ENCODE peak calls at places on chromosome 13, in ten cellular contexts. One of them, this sample, is unnamed.
A peak's percentile ranks its signal among the peaks of the same experiment; 100 is the strongest.

GRCh38 chr13:111398715-111399299 is 78.4 kb downstream of the TEX29 start:
- DNase-seq in GM23338: no peak
- DNase-seq in transverse colon: no peak
- DNase-seq in breast epithelium: no peak
- DNase-seq in K562: peak; percentile 18
- DNase-seq in HCT116: no peak
- DNase-seq in HL-60: no peak
- DNase-seq in HepG2: peak; percentile 64
- DNase-seq in sigmoid colon: peak; percentile 18
- DNase-seq in H1: no peak
- DNase-seq in this sample: peak; percentile 20

GRCh38 chr13:106555631-106556328 is 12.2 kb downstream of the ARGLU1 start:
- DNase-seq in GM23338: no peak
- DNase-seq in transverse colon: no peak
- DNase-seq in breast epithelium: no peak
- DNase-seq in K562: no peak
- DNase-seq in HCT116: no peak
- DNase-seq in HL-60: no peak
- DNase-seq in HepG2: no peak
- DNase-seq in sigmoid colon: no peak
- DNase-seq in H1: no peak
- DNase-seq in this sample: no peak

GRCh38 chr13:28568286-28568685 is 73.4 kb upstream of the FLT1 start:
- DNase-seq in GM23338: no peak
- DNase-seq in transverse colon: peak; percentile 36
- DNase-seq in breast epithelium: peak; percentile 74
- DNase-seq in K562: peak; percentile 26
- DNase-seq in HCT116: no peak
- DNase-seq in HL-60: peak; percentile 38
- DNase-seq in HepG2: no peak
- DNase-seq in sigmoid colon: peak; percentile 79
- DNase-seq in H1: no peak
- DNase-seq in this sample: no peak

GRCh38 chr13:48094404-48094780 is 512 bp downstream of the MED4 start:
- DNase-seq in GM23338: peak; percentile 24
- DNase-seq in transverse colon: no peak
- DNase-seq in breast epithelium: no peak
- DNase-seq in K562: peak; percentile 21
- DNase-seq in HCT116: no peak
- DNase-seq in HL-60: no peak
- DNase-seq in HepG2: no peak
- DNase-seq in sigmoid colon: no peak
- DNase-seq in H1: no peak
- DNase-seq in this sample: no peak

GRCh38 chr13:97434417-97435296 is 688 bp downstream of the RAP2A start:
- DNase-seq in GM23338: peak; percentile 28
- DNase-seq in transverse colon: peak; percentile 43
- DNase-seq in breast epithelium: peak; percentile 55
- DNase-seq in K562: no peak
- DNase-seq in HCT116: no peak
- DNase-seq in HL-60: no peak
- DNase-seq in HepG2: no peak
- DNase-seq in sigmoid colon: peak; percentile 78
- DNase-seq in H1: no peak
- DNase-seq in this sample: peak; percentile 83

GRCh38 chr13:102195566-102196462 is 206.0 kb downstream of the FGF14 start:
- DNase-seq in GM23338: no peak
- DNase-seq in transverse colon: no peak
- DNase-seq in breast epithelium: no peak
- DNase-seq in K562: no peak
- DNase-seq in HCT116: no peak
- DNase-seq in HL-60: no peak
- DNase-seq in HepG2: no peak
- DNase-seq in sigmoid colon: no peak
- DNase-seq in H1: no peak
- DNase-seq in this sample: no peak

GRCh38 chr13:74573654-74574053 is 439.4 kb upstream of the KLF12 start:
- DNase-seq in GM23338: peak; percentile 78
- DNase-seq in transverse colon: no peak
- DNase-seq in breast epithelium: no peak
- DNase-seq in K562: peak; percentile 7
- DNase-seq in HCT116: no peak
- DNase-seq in HL-60: no peak
- DNase-seq in HepG2: peak; percentile 3
- DNase-seq in sigmoid colon: no peak
- DNase-seq in H1: no peak
- DNase-seq in this sample: no peak

GRCh38 chr13:28719656-28720055 is 886 bp upstream of the SLC46A3 start:
- DNase-seq in GM23338: no peak
- DNase-seq in transverse colon: no peak
- DNase-seq in breast epithelium: no peak
- DNase-seq in K562: no peak
- DNase-seq in HCT116: no peak
- DNase-seq in HL-60: no peak
- DNase-seq in HepG2: no peak
- DNase-seq in sigmoid colon: no peak
- DNase-seq in H1: no peak
- DNase-seq in this sample: no peak

DNA sequence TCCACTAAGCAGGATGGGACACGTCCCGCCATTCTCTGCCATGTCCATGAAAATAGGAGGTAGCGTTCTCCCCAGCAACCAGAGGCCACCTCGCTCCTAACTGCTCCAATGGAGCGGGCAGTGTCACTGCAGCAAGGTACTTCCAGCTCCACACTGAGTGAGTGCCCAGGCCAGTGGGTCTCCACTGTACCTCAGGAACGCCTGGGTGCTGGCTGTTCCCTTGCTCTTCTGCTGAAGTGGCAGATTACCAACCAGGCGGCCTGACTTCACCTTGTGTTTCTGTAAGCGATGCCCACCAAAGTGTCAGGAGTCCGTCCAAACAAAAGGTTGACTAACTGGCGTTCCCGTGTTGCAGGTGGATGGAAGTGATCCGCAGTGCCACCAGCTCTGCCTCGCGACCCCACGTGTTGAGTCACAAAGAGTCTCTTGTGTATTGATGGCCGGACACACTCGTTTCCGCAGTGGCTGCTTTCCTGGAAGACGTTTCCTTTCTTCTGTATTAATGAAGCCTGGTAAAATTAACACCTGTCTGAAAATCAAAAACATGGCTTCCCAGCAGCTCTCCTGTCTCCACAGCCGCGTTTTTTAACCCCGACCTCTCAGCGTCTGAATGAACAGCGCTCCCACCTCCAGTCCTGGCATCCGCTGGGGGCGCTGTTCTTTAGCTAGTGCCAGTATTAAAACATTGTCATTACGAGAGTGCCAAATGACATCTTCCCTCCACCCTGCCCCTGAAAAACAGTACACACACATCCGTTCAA is 128.8 kb downstream of the STK24 start:
- DNase-seq in GM23338: peak; percentile 95
- DNase-seq in transverse colon: no peak
- DNase-seq in breast epithelium: no peak
- DNase-seq in K562: no peak
- DNase-seq in HCT116: peak; percentile 34
- DNase-seq in HL-60: no peak
- DNase-seq in HepG2: no peak
- DNase-seq in sigmoid colon: no peak
- DNase-seq in H1: no peak
- DNase-seq in this sample: no peak
- TF ChIP-seq POLR2AphosphoS5 in GM23338: no peak
- TF ChIP-seq POLR2AphosphoS5 in transverse colon: no peak
- TF ChIP-seq POLR2AphosphoS5 in breast epithelium: no peak
- TF ChIP-seq POLR2AphosphoS5 in K562: no peak
- TF ChIP-seq POLR2AphosphoS5 in HCT116: no peak
- TF ChIP-seq POLR2AphosphoS5 in HL-60: no peak
- TF ChIP-seq POLR2AphosphoS5 in HepG2: no peak
- TF ChIP-seq POLR2AphosphoS5 in sigmoid colon: peak; percentile 4
- TF ChIP-seq POLR2AphosphoS5 in H1: no peak
- TF ChIP-seq POLR2AphosphoS5 in this sample: no peak

GRCh38 chr13:32582991-32583390 is 3.3 kb upstream of the PDS5B start:
- DNase-seq in GM23338: no peak
- DNase-seq in transverse colon: no peak
- DNase-seq in breast epithelium: no peak
- DNase-seq in K562: no peak
- DNase-seq in HCT116: no peak
- DNase-seq in HL-60: no peak
- DNase-seq in HepG2: no peak
- DNase-seq in sigmoid colon: no peak
- DNase-seq in H1: no peak
- DNase-seq in this sample: no peak

GRCh38 chr13:32586022-32586900 is at the start of gene PDS5B:
- DNase-seq in GM23338: peak; percentile 96
- DNase-seq in transverse colon: peak; percentile 95
- DNase-seq in breast epithelium: peak; percentile 92
- DNase-seq in K562: peak; percentile 90
- DNase-seq in HCT116: peak; percentile 81
- DNase-seq in HL-60: peak; percentile 77
- DNase-seq in HepG2: peak; percentile 87
- DNase-seq in sigmoid colon: peak; percentile 98
- DNase-seq in H1: peak; percentile 78
- DNase-seq in this sample: peak; percentile 96

GRCh38 chr13:32587774-32588165 is 1.5 kb downstream of the PDS5B start:
- DNase-seq in GM23338: no peak
- DNase-seq in transverse colon: no peak
- DNase-seq in breast epithelium: no peak
- DNase-seq in K562: no peak
- DNase-seq in HCT116: no peak
- DNase-seq in HL-60: peak; percentile 52
- DNase-seq in HepG2: peak; percentile 9
- DNase-seq in sigmoid colon: no peak
- DNase-seq in H1: no peak
- DNase-seq in this sample: no peak

GRCh38 chr13:32585625-32586021 is 629 bp upstream of the PDS5B start:
- DNase-seq in GM23338: peak; percentile 45
- DNase-seq in transverse colon: no peak
- DNase-seq in breast epithelium: no peak
- DNase-seq in K562: no peak
- DNase-seq in HCT116: no peak
- DNase-seq in HL-60: no peak
- DNase-seq in HepG2: no peak
- DNase-seq in sigmoid colon: no peak
- DNase-seq in H1: no peak
- DNase-seq in this sample: no peak

DNA sequence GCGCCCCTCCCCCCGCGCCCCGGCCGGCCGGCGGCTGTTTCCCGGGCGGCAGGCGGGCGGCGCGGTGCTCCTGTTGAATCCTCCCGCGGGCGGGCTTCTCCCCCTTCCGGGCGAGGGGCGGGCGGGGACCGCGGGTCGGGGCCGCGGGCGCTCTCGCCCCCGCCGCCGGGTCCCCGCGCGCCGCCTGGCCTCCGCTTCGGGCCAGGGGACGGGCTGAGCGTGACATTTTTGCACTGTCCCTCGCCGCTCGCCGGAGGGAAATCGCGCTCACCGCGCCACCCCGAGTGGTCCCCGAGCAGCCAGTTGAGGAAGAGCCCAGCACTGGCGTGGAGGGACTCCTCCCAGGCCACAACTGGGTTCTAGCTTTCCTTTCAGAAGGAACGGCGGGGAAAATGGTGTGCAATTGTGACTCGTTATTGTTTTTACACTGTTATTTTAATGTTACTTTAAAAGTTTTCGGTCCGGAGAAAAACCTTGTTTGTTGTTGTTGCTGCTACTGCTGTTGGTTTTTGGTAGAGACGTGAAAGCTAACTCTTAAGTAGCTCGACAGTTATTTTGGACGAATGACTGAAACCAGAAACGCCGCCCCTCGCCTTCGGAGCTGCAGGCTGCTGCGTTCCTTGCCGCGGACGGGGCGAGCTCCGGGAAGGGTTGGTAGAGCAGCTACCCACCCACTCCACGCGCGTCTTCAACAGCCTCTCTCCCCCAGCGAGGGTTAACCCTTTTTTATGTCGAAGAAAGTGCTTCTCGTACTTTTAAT is 942 bp downstream of the PDS5B start:
- DNase-seq in GM23338: peak; percentile 76
- DNase-seq in transverse colon: peak; percentile 73
- DNase-seq in breast epithelium: peak; percentile 59
- DNase-seq in K562: peak; percentile 65
- DNase-seq in HCT116: peak; percentile 16
- DNase-seq in HL-60: peak; percentile 12
- DNase-seq in HepG2: peak; percentile 41
- DNase-seq in sigmoid colon: peak; percentile 89
- DNase-seq in H1: no peak
- DNase-seq in this sample: peak; percentile 80
- TF ChIP-seq POLR2AphosphoS5 in GM23338: no peak
- TF ChIP-seq POLR2AphosphoS5 in transverse colon: peak; percentile 11
- TF ChIP-seq POLR2AphosphoS5 in breast epithelium: no peak
- TF ChIP-seq POLR2AphosphoS5 in K562: no peak
- TF ChIP-seq POLR2AphosphoS5 in HCT116: no peak
- TF ChIP-seq POLR2AphosphoS5 in HL-60: no peak
- TF ChIP-seq POLR2AphosphoS5 in HepG2: no peak
- TF ChIP-seq POLR2AphosphoS5 in sigmoid colon: peak; percentile 59
- TF ChIP-seq POLR2AphosphoS5 in H1: no peak
- TF ChIP-seq POLR2AphosphoS5 in this sample: no peak

GRCh38 chr13:113620036-113620435 is 35.5 kb downstream of the TFDP1 start:
- DNase-seq in GM23338: no peak
- DNase-seq in transverse colon: no peak
- DNase-seq in breast epithelium: no peak
- DNase-seq in K562: no peak
- DNase-seq in HCT116: no peak
- DNase-seq in HL-60: no peak
- DNase-seq in HepG2: no peak
- DNase-seq in sigmoid colon: peak; percentile 51
- DNase-seq in H1: no peak
- DNase-seq in this sample: no peak

GRCh38 chr13:113616991-113617749 is 32.6 kb downstream of the TFDP1 start:
- DNase-seq in GM23338: peak; percentile 69
- DNase-seq in transverse colon: no peak
- DNase-seq in breast epithelium: no peak
- DNase-seq in K562: no peak
- DNase-seq in HCT116: no peak
- DNase-seq in HL-60: peak; percentile 35
- DNase-seq in HepG2: no peak
- DNase-seq in sigmoid colon: no peak
- DNase-seq in H1: peak; percentile 25
- DNase-seq in this sample: no peak

GRCh38 chr13:113613789-113614379 is 29.3 kb downstream of the TFDP1 start:
- DNase-seq in GM23338: no peak
- DNase-seq in transverse colon: no peak
- DNase-seq in breast epithelium: no peak
- DNase-seq in K562: no peak
- DNase-seq in HCT116: no peak
- DNase-seq in HL-60: no peak
- DNase-seq in HepG2: no peak
- DNase-seq in sigmoid colon: no peak
- DNase-seq in H1: no peak
- DNase-seq in this sample: no peak

GRCh38 chr13:113618455-113618854 is 33.9 kb downstream of the TFDP1 start:
- DNase-seq in GM23338: no peak
- DNase-seq in transverse colon: no peak
- DNase-seq in breast epithelium: no peak
- DNase-seq in K562: no peak
- DNase-seq in HCT116: no peak
- DNase-seq in HL-60: no peak
- DNase-seq in HepG2: no peak
- DNase-seq in sigmoid colon: no peak
- DNase-seq in H1: no peak
- DNase-seq in this sample: no peak

DNA sequence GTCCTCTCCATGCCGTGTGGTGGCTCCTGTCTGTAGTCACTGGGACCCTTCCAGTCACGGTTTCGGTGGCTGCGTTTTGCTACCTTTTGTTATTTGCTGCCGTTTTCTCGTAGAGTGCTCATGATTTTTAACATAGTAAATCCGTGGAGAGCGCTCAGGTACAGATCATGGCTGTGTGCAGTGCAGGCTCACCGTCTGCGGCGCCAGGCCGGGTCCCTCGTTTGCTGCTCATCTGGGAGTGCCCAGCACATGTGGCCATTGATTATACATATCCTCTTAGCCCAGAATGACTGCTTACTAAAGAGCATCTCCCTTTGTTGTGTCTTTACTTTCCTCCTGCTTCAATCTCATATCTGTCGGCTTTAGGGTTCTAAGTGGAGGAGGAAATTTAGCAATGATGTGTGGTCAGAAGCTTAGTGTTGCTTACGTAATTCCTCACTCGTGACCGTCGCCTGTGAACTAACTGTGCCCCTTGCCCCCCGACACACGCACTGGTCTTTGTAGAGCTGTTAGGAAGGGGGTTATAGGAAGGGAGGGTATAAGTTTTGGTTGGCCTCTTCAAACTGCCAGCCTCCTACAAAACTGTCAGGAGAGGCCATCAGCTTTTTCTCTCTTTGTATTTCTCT is 31.8 kb downstream of the TFDP1 start:
- DNase-seq in GM23338: no peak
- DNase-seq in transverse colon: no peak
- DNase-seq in breast epithelium: no peak
- DNase-seq in K562: no peak
- DNase-seq in HCT116: no peak
- DNase-seq in HL-60: peak; percentile 74
- DNase-seq in HepG2: no peak
- DNase-seq in sigmoid colon: no peak
- DNase-seq in H1: no peak
- DNase-seq in this sample: no peak
- TF ChIP-seq POLR2AphosphoS5 in GM23338: no peak
- TF ChIP-seq POLR2AphosphoS5 in transverse colon: no peak
- TF ChIP-seq POLR2AphosphoS5 in breast epithelium: no peak
- TF ChIP-seq POLR2AphosphoS5 in K562: no peak
- TF ChIP-seq POLR2AphosphoS5 in HCT116: no peak
- TF ChIP-seq POLR2AphosphoS5 in HL-60: peak; percentile 33
- TF ChIP-seq POLR2AphosphoS5 in HepG2: no peak
- TF ChIP-seq POLR2AphosphoS5 in sigmoid colon: no peak
- TF ChIP-seq POLR2AphosphoS5 in H1: no peak
- TF ChIP-seq POLR2AphosphoS5 in this sample: no peak

GRCh38 chr13:42553098-42554046 is 20.6 kb upstream of the TNFSF11 start:
- DNase-seq in GM23338: no peak
- DNase-seq in transverse colon: no peak
- DNase-seq in breast epithelium: no peak
- DNase-seq in K562: no peak
- DNase-seq in HCT116: no peak
- DNase-seq in HL-60: no peak
- DNase-seq in HepG2: no peak
- DNase-seq in sigmoid colon: no peak
- DNase-seq in H1: no peak
- DNase-seq in this sample: no peak
- TF ChIP-seq POLR2AphosphoS5 in GM23338: no peak
- TF ChIP-seq POLR2AphosphoS5 in transverse colon: no peak
- TF ChIP-seq POLR2AphosphoS5 in breast epithelium: no peak
- TF ChIP-seq POLR2AphosphoS5 in K562: no peak
- TF ChIP-seq POLR2AphosphoS5 in HCT116: no peak
- TF ChIP-seq POLR2AphosphoS5 in HL-60: no peak
- TF ChIP-seq POLR2AphosphoS5 in HepG2: no peak
- TF ChIP-seq POLR2AphosphoS5 in sigmoid colon: no peak
- TF ChIP-seq POLR2AphosphoS5 in H1: no peak
- TF ChIP-seq POLR2AphosphoS5 in this sample: no peak

This sample was measured in suprapubic skin.